ENCODE peak calls at places on chromosomes 4 and X, in four cellular contexts. X is SK-N-SH, Y is A549, S is endothelial cell of umbilical vein. K is an unnamed sample.

GRCh38 chrX:9785944-9786741 is at the start of gene SHROOM2:
- DNase-seq in Y (no peak), X (peak; percentile 72), S (no peak), K (peak; percentile 57)

GRCh38 chr4:4859010-4859798 is at the start of gene MSX1:
- DNase-seq in X (peak; percentile 91), Y (peak; percentile 72), S (peak; percentile 73), K (peak; percentile 79)

GRCh38 chrX:100687546-100687945 is 43.5 kb downstream of the SRPX2 start:
- DNase-seq in Y (no peak), X (no peak), S (no peak), K (no peak)

GRCh38 chrX:7690842-7691241 is 152.1 kb upstream of the VCX start:
- DNase-seq in Y (no peak), S (no peak), X (no peak), K (no peak)

GRCh38 chrX:134727363-134727762 is 69.1 kb upstream of the PLAC1 start:
- DNase-seq in S (peak; percentile 34), X (no peak), Y (peak; percentile 38), K (no peak)

GRCh38 chr4:150082241-150082640 is 4.0 kb downstream of the DCLK2 start:
- DNase-seq in S (no peak), Y (no peak), X (no peak), K (no peak)

GRCh38 chrX:19593684-19594083 is 78.4 kb upstream of the MAP3K15 start:
- DNase-seq in S (peak; percentile 52), X (peak; percentile 59), Y (peak; percentile 27), K (no peak)

GRCh38 chrX:13373807-13374187 is 53.9 kb upstream of the ATXN3L start:
- DNase-seq in Y (no peak), X (no peak), S (peak; percentile 21), K (no peak)

DNA sequence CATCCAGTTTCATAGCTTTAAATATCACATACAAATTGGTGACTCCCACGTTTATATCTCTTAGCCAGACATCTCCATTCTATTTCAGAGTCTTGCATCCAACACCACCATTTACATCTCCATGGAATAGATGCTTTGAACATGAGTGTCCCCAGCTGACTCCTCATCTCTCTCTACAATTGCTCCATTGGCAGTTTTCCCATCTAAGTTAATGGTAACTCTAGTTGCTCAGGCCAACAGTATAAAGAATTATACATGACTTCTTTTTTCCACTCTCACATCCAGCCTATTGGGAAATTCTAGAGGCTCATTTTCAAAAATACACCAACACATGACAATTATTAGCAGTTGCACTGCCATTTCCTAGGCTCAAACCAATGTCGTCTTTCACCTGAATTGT is 388.2 kb downstream of the STIM2 start:
- DNase-seq in Y (no peak), X (no peak), S (no peak), K (no peak)
- TF ChIP-seq MAX in Y (no peak), X (no peak), S (no peak), K (no peak)

GRCh38 chrX:38672646-38673045 is 111.3 kb downstream of the TSPAN7 start:
- DNase-seq in Y (no peak), S (no peak), X (no peak), K (no peak)
- TF ChIP-seq MAX in Y (no peak), S (no peak), X (no peak), K (no peak)

GRCh38 chr4:56466910-56467283 is 520 bp upstream of the SRP72 start:
- DNase-seq in X (peak; percentile 22), S (no peak), Y (no peak), K (no peak)
- TF ChIP-seq MAX in X (no peak), S (no peak), Y (no peak), K (no peak)

DNA sequence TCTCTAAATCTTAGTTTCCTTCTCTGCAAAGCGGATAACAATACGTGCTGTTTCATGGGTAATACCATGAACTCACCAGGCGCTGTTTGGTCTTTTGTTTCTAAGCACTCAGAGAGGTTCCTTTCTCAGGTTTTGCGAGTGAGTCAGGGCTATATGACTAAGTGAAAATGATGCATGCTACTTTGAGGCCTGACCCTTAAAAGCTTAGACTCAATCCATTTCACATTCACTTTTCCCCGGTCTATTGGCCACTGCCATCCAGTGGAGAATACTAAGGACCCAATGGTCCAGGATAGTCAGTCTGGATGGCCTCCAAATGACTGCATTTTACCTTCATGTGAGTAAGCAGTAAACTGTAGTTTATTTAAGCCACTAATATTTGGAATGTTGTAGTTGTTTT is 400.8 kb upstream of the SLIT2 start:
- DNase-seq in Y (no peak), X (no peak), S (peak; percentile 31), K (no peak)
- TF ChIP-seq MAX in Y (no peak), X (peak; percentile 20), S (no peak), K (no peak)

DNA sequence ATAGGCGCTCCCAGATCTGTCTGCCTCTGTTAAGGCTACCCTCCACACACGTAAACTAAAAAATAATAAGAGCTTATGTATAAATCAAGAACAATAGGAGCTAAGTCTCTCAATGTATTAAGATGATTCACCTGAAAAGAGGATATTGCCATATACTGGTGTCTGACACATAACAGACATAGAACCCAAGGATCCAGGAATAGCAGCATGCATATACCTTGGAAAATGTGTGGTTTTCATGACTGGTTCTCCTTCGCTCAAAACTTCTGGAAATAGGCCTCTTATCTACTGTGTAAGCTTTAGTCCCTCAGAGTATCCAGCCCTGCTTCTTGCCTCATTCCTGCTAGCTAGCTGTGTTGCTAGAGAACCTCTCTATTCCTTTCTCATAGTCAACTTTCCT is 203.7 kb upstream of the SLITRK2 start:
- DNase-seq in X (no peak), Y (no peak), S (no peak), K (no peak)
- TF ChIP-seq MAX in X (no peak), Y (no peak), S (no peak), K (no peak)

K was measured in H1.